ENCODE peak calls at places on chromosomes 4 and X, in six cellular contexts. C is fibroblast of lung; L is GM12865; D is HFF-Myc; T is CD8-positive, alpha-beta T cell; M is GM10248. U is an unnamed sample.

GRCh38 chr4:123600921-123601904 is 204.6 kb downstream of the SPRY1 start:
- DNase-seq in M (no peak), T (no peak), C (no peak), L (no peak), D (no peak), U (no peak)

GRCh38 chr4:26568446-26568994 is 15.4 kb upstream of the TBC1D19 start:
- DNase-seq in T (no peak), M (no peak), C (peak; percentile 93), D (peak; percentile 69), L (no peak), U (peak; percentile 91)

GRCh38 chrX:100591256-100592051 is 6.7 kb downstream of the TNMD start:
- DNase-seq in L (no peak), M (no peak), T (no peak), C (no peak), D (no peak), U (no peak)

GRCh38 chr4:1788254-1788973 is 4.7 kb upstream of the FGFR3 start:
- DNase-seq in C (no peak), T (no peak), L (no peak), D (no peak), M (no peak), U (no peak)

GRCh38 chr4:158172558-158173258 is at the start of gene GASK1B:
- DNase-seq in L (peak; percentile 35), D (peak; percentile 51), M (peak; percentile 37), T (no peak), C (peak; percentile 80), U (peak; percentile 52)

GRCh38 chr4:85102606-85103005 is 136.1 kb upstream of the WDFY3 start:
- DNase-seq in C (no peak), M (no peak), L (no peak), T (no peak), D (no peak), U (no peak)

GRCh38 chr4:70855464-70855863 is 15.8 kb upstream of the GRSF1 start:
- DNase-seq in C (no peak), L (no peak), T (no peak), M (no peak), D (no peak), U (no peak)

GRCh38 chr4:149719806-149720205 is 95.8 kb downstream of the IQCM start:
- DNase-seq in T (no peak), L (no peak), M (peak; percentile 7), D (no peak), C (no peak), U (no peak)

GRCh38 chr4:89682808-89683207 is 154.2 kb downstream of the SNCA start:
- DNase-seq in D (no peak), L (no peak), T (no peak), M (no peak), C (no peak), U (no peak)

GRCh38 chrX:39152106-39152649 is 350.9 kb downstream of the MID1IP1 start:
- DNase-seq in C (no peak), D (no peak), T (no peak), M (peak; percentile 46), L (peak; percentile 40), U (no peak)

GRCh38 chr4:73405138-73405537 is 1.1 kb downstream of the ALB start:
- DNase-seq in D (no peak), M (no peak), C (no peak), L (no peak), T (no peak), U (no peak)

GRCh38 chr4:141415651-141416050 is 195.0 kb downstream of the ZNF330 start:
- DNase-seq in M (no peak), T (no peak), C (peak; percentile 55), D (no peak), L (no peak), U (no peak)

GRCh38 chr4:184401397-184402171 is 72.8 kb downstream of the IRF2 start:
- DNase-seq in M (no peak), L (no peak), D (no peak), C (no peak), T (no peak), U (no peak)

GRCh38 chrX:70444326-70445196 is at the start of gene DLG3:
- DNase-seq in L (no peak), M (peak; percentile 10), T (no peak), C (peak; percentile 44), D (no peak), U (peak; percentile 68)

GRCh38 chrX:39905946-39906345 is 191.8 kb downstream of the BCOR start:
- DNase-seq in C (no peak), D (no peak), M (no peak), T (no peak), L (no peak), U (no peak)

GRCh38 chrX:38233891-38234807 is 13.5 kb upstream of the SRPX start:
- DNase-seq in M (no peak), D (no peak), C (peak; percentile 98), T (no peak), L (no peak), U (peak; percentile 88)

GRCh38 chr4:107825072-107825789 is 499 bp downstream of the SGMS2 start:
- DNase-seq in D (no peak), M (no peak), L (no peak), C (peak; percentile 45), T (no peak), U (peak; percentile 38)

GRCh38 chrX:75156537-75156945 is 458 bp upstream of the ABCB7 start:
- DNase-seq in L (peak; percentile 21), T (peak; percentile 21), D (no peak), M (no peak), C (peak; percentile 50), U (peak; percentile 32)

GRCh38 chr4:7394681-7395451 is 39.9 kb downstream of the PSAPL1 start:
- DNase-seq in M (no peak), L (no peak), T (no peak), D (no peak), C (no peak), U (no peak)

GRCh38 chr4:7799723-7800122 is 139.9 kb downstream of the AFAP1 start:
- DNase-seq in C (no peak), D (no peak), L (no peak), T (no peak), M (no peak), U (no peak)

GRCh38 chrX:140432328-140433025 is 72.4 kb downstream of the SOX3 start:
- DNase-seq in C (peak; percentile 24), D (no peak), L (no peak), T (no peak), M (no peak), U (no peak)

GRCh38 chr4:153518637-153519384 is 52.7 kb downstream of the TMEM131L start:
- DNase-seq in C (no peak), D (no peak), T (no peak), L (peak; percentile 72), M (no peak), U (no peak)

GRCh38 chrX:15344106-15344505 is 8.8 kb upstream of the PIGA start:
- DNase-seq in D (no peak), M (no peak), T (no peak), L (no peak), C (no peak), U (no peak)

GRCh38 chr4:115537387-115537786 is 424.0 kb upstream of the NDST4 start:
- DNase-seq in C (peak; percentile 9), L (peak; percentile 6), T (no peak), D (no peak), M (no peak), U (peak; percentile 6)

GRCh38 chr4:174596513-174596912 is 74.2 kb upstream of the HPGD start:
- DNase-seq in C (no peak), D (no peak), L (no peak), T (no peak), M (no peak), U (no peak)

GRCh38 chrX:111244238-111244750 is 26.0 kb downstream of the CAPN6 start:
- DNase-seq in L (peak; percentile 5), D (no peak), T (no peak), M (peak; percentile 24), C (peak; percentile 1), U (peak; percentile 17)

GRCh38 chrX:64570204-64570603 is 175.0 kb upstream of the MTMR8 start:
- DNase-seq in C (no peak), M (no peak), D (no peak), T (no peak), L (no peak), U (no peak)
- TF ChIP-seq CTCF in C (no peak), M (no peak), D (peak; percentile 3), T (no peak), L (no peak), U (no peak)

DNA sequence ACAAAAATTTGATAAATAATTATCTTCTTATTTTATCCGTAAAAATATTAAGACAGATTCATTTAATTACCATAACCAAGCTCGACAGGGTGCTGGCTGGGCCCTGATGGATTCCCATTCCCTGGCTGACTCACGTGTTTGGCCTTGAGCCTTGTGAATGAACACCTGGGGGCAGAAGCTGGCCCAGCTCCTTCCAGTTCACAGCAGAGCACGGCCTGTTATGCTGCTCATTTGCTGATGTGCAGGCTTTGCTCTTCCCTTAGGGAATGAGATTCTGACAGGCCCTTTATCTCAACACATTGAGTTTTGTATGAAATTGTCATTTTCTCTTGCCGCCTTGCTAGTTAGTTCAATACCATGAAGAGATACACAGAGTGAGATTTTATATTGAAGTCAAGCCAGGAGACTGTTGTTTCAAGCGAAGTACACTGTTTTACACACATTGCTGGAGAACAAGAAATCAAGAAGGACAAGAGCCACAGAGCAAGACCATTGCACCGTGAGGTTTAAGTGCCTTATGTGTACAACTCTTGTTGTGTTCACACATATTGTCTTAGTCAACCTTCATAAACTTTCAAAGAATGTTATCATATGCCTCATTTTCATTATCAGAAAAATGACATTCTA is 1583.3 kb downstream of the STIM2 start:
- DNase-seq in C (no peak), D (peak; percentile 3), T (no peak), L (no peak), M (no peak), U (no peak)
- TF ChIP-seq CTCF in C (no peak), D (no peak), T (no peak), L (no peak), M (no peak), U (no peak)

DNA sequence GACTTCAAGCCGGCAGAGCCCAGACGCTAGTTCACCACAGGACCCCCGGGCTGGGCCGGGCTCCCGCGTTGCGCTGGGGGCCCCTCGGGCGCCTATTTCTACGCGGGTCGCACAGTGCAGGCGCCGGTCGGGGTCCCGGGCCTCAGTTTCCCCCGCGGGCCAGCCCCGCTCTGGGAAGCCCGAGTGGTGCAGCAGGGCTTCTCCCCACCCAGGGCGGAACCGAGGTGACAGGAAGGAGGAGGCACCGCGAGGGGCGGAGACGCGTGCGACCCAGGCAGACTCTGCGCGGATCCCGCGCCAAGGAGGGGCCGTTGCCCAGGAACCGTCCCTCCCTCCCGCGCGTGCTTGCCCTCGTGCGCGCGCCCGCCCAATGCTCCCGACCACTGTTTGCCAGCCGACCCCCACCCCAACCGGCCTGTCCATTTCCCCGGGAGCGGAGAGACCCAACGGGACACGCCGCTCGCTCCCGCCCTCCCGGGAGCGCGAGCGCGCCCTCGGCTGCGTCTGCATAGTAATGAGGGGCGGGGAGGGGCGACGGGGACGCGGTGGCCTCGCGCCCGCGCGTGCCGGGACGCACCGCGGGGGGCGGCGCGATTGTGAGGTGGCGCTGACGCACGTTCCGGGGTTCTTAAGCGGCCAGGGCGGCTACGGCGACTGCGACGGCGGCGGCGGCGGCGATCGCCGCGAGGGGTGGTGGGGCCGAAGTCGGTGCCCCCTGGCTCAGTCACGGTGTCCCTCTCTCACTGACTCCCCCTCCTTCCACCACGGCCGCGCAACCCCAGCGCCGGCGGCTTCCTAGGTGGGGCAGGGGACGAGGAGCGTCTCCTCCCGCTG is at the start of gene CPEB2:
- DNase-seq in D (peak; percentile 52), L (peak; percentile 98), C (peak; percentile 96), M (peak; percentile 91), T (peak; percentile 92), U (peak; percentile 99)
- TF ChIP-seq CTCF in D (no peak), L (no peak), C (no peak), M (no peak), T (no peak), U (no peak)

GRCh38 chr4:41177016-41177415 is 37.3 kb downstream of the APBB2 start:
- DNase-seq in C (peak; percentile 73), M (no peak), D (no peak), T (no peak), L (no peak), U (peak; percentile 74)
- TF ChIP-seq CTCF in C (peak; percentile 42), M (no peak), D (peak; percentile 14), T (no peak), L (no peak), U (no peak)

U was measured in foreskin fibroblast.